ENCODE peak calls at places on chromosomes 3 and 15, in six cellular contexts. X is HepG2, G is H1, R is breast epithelium, C is esophagus muscularis mucosa, M is GM23338. Z is an unnamed sample.

GRCh38 chr15:98649996-98650870 is 1.9 kb downstream of the IGF1R start:
- DNase-seq in X (peak; percentile 48), G (no peak), R (no peak), C (peak; percentile 87), M (peak; percentile 63), Z (peak; percentile 55)

GRCh38 chr15:88981244-88982215 is 68.4 kb upstream of the MFGE8 start:
- DNase-seq in X (no peak), G (no peak), R (no peak), C (no peak), M (peak; percentile 64), Z (no peak)

GRCh38 chr3:146130881-146131371 is 30.1 kb downstream of the PLOD2 start:
- DNase-seq in X (no peak), G (no peak), R (no peak), C (no peak), M (no peak), Z (no peak)

GRCh38 chr15:67941643-67942315 is 101.9 kb upstream of the RNU6-1 start:
- DNase-seq in X (peak; percentile 72), G (no peak), R (no peak), C (no peak), M (no peak), Z (no peak)

GRCh38 chr3:155423526-155423925 is 130.0 kb upstream of the STRIT1 start:
- DNase-seq in X (no peak), G (no peak), R (no peak), C (peak; percentile 81), M (no peak), Z (no peak)

GRCh38 chr15:78205856-78206255 is 28.5 kb downstream of the ACSBG1 start:
- DNase-seq in X (no peak), G (no peak), R (peak; percentile 43), C (no peak), M (no peak), Z (peak; percentile 23)

GRCh38 chr3:13256845-13257244 is 163.3 kb downstream of the NUP210 start:
- DNase-seq in X (no peak), G (no peak), R (no peak), C (no peak), M (no peak), Z (no peak)

GRCh38 chr3:129576514-129577345 is 29.7 kb downstream of the PLXND1 start:
- DNase-seq in X (peak; percentile 33), G (no peak), R (no peak), C (no peak), M (no peak), Z (peak; percentile 76)

GRCh38 chr15:75397494-75397893 is 29.1 kb upstream of the MAN2C1 start:
- DNase-seq in X (no peak), G (no peak), R (no peak), C (no peak), M (no peak), Z (no peak)

GRCh38 chr3:186171528-186171927 is 62.6 kb upstream of the ETV5 start:
- DNase-seq in X (no peak), G (no peak), R (no peak), C (no peak), M (no peak), Z (no peak)

GRCh38 chr15:39581501-39582285 is 814 bp downstream of the THBS1 start:
- DNase-seq in X (peak; percentile 78), G (no peak), R (peak; percentile 71), C (peak; percentile 92), M (peak; percentile 73), Z (peak; percentile 65)

GRCh38 chr3:168155207-168155785 is 59.6 kb upstream of the GOLIM4 start:
- DNase-seq in X (no peak), G (no peak), R (no peak), C (no peak), M (no peak), Z (no peak)

GRCh38 chr3:13333236-13333897 is 86.8 kb downstream of the NUP210 start:
- DNase-seq in X (no peak), G (no peak), R (no peak), C (no peak), M (no peak), Z (no peak)

GRCh38 chr3:196992461-196993065 is 23.9 kb upstream of the PIGZ start:
- DNase-seq in X (no peak), G (no peak), R (no peak), C (no peak), M (no peak), Z (no peak)

GRCh38 chr3:106848099-106848498 is 529.1 kb upstream of the CCDC54 start:
- DNase-seq in X (no peak), G (no peak), R (no peak), C (no peak), M (no peak), Z (no peak)
- TF ChIP-seq POLR2AphosphoS5 in X (no peak), G (no peak), R (no peak), C (no peak), M (no peak), Z (no peak)

DNA sequence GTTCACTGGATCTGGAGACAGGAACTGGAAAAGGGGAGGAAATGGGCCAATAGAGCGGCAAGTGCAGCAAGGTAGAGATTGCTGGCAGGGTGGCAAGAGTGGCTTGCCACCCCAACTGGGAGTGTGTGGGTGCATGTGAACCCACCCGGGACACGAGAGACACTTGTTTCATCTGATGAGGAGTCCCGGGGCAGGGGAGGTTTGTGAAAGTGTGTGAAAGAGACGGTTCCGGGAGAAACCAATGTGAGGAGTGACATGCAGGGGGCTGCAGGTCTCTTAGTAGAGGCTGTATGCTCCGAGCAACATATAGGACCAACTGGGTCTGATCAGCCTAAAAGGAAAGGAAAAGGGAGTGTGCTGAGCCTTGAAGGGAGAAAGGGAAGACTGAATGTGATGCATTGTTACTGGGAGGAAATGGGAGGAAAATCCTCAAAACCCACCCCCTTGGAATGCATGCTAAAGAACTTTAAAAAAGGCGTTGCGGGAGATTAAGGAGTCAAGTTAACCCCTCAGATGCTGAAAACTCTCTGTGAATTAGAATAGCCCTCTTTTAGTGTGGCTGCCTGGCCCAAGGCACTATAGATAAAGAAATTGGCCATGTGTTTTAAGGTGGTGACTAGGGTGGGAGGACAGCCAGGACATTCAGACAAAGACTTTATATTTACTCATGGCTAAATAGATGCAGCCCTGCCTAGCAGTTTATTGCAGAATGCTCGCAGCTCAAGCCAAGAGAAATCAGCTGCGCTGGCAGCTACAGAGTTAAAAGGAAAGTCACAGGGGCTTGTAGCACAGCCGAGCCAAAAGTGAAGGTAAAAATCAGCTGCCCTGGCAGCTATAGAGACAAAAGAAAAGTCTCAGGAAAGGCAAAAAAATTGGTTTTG is 9.1 kb upstream of the SLC9C1 start:
- DNase-seq in X (no peak), G (peak; percentile 69), R (no peak), C (no peak), M (peak; percentile 97), Z (no peak)
- H3K27ac ChIP-seq in X (no peak overlapping the region), G (peak overlapping the region; percentile 90), R (no peak overlapping the region), C (no peak overlapping the region), M (peak overlapping the region; percentile 96), Z (no peak overlapping the region)

GRCh38 chr3:132315851-132316250 is 1.4 kb upstream of the ACP3 start:
- DNase-seq in X (no peak), G (no peak), R (no peak), C (no peak), M (no peak), Z (no peak)

GRCh38 chr3:132311860-132312259 is 5.3 kb upstream of the ACP3 start:
- DNase-seq in X (no peak), G (no peak), R (no peak), C (no peak), M (peak; percentile 24), Z (no peak)

GRCh38 chr3:132321321-132321720 is 4.1 kb downstream of the ACP3 start:
- DNase-seq in X (no peak), G (no peak), R (no peak), C (no peak), M (no peak), Z (peak; percentile 54)

GRCh38 chr3:132318451-132318850 is 1.2 kb downstream of the ACP3 start:
- DNase-seq in X (no peak), G (no peak), R (no peak), C (no peak), M (no peak), Z (no peak)

DNA sequence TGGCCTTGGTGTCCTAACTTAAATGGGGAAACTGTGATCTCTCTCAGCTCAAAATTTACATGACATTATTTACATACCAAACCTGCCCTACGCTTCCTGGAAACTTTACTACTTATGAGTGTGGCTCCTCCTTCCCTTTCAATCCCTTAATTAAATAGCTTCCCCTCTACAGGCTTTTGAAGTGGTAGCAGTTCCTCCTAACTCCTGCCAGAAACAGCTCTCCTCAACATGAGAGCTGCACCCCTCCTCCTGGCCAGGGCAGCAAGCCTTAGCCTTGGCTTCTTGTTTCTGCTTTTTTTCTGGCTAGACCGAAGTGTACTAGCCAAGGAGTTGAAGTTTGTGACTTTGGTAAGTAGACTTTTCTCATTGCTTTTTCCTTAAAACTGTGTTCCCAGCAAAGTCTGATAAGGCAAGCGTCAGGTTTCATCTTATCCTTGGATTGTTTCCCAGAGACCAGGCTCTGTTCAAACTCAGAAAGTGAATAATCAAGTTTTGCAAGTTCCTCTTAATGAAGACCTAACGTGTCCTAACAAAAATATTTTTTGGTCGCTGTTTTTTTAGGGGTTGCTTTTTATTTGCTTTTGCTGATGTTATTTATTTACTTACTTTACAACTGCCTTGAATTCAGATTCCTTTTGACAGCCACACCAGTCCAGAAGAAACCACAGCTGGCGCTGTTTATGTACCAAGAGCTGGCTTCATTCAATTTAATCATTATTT is at the start of gene ACP3:
- DNase-seq in X (no peak), G (no peak), R (no peak), C (no peak), M (peak; percentile 80), Z (peak; percentile 62)
- TF ChIP-seq POLR2AphosphoS5 in X (no peak), G (no peak), R (peak; percentile 31), C (peak; percentile 6), M (no peak), Z (peak; percentile 72)

DNA sequence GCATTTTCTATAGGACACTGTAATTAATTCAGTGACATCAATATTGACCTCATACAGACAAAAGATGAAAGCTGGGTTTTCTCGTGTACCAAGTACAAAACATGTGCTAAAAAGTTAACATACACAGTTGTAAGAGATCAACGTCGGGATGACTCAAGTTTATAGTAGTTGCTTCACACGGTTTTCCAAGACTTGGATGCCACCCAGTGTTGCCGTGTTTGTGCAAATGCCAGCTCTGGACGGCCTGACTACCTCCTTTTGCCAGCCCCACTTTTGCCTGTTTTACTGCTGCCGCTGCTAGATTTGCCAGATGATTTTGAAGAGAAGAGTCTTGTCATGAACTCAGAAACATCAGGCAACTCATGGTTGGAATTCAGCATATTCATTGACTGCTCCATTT is 17.6 kb downstream of the EMC7 start:
- DNase-seq in X (no peak), G (no peak), R (no peak), C (no peak), M (no peak), Z (no peak)
- H3K27ac ChIP-seq in X (no peak overlapping the region), G (no peak overlapping the region), R (no peak overlapping the region), C (peak overlapping the region; percentile 14), M (no peak overlapping the region), Z (no peak overlapping the region)

GRCh38 chr3:4850211-4850927 is 128.9 kb upstream of the BHLHE40 start:
- DNase-seq in X (no peak), G (no peak), R (no peak), C (no peak), M (no peak), Z (no peak)
- TF ChIP-seq POLR2AphosphoS5 in X (no peak), G (no peak), R (no peak), C (no peak), M (no peak), Z (no peak)

Z was measured in stomach.